ENCODE peak calls at places on chromosomes 12 and 14, in nine cellular contexts. E is esophagus squamous epithelium; H is activated T-cell treated with anti-CD3 and anti-CD28 coated beads, Interleukin-2, amount 50 U/mL, for 48 hours; O is AG04450; K is hippocampal formation; Z is foreskin fibroblast; C is left ventricle myocardium inferior; Q is GOT3; P is KG1. U is an unnamed sample.

GRCh38 chr14:99037777-99038176 is 234.2 kb downstream of the BCL11B start:
- DNase-seq in H (no peak), E (no peak), C (no peak), O (no peak), Q (no peak), Z (no peak), K (no peak), P (no peak), U (no peak)

GRCh38 chr12:93292731-93293566 is 84.8 kb upstream of the NUDT4 start:
- DNase-seq in C (no peak), Q (no peak), H (no peak), Z (no peak), P (no peak), K (no peak), E (no peak), O (no peak), U (no peak)

GRCh38 chr14:44699391-44699790 is 192.3 kb upstream of the FSCB start:
- DNase-seq in C (no peak), Z (no peak), Q (no peak), E (no peak), K (no peak), P (no peak), O (no peak), H (no peak), U (no peak)

GRCh38 chr12:112575559-112576067 is 156.9 kb downstream of the PTPN11 start:
- DNase-seq in K (no peak), Z (no peak), H (no peak), Q (no peak), C (no peak), O (no peak), E (no peak), P (no peak), U (no peak)

GRCh38 chr12:18320036-18320617 is 58.8 kb downstream of the PIK3C2G start:
- DNase-seq in C (no peak), K (no peak), E (no peak), Z (peak; percentile 84), P (no peak), Q (no peak), O (peak; percentile 59), H (no peak), U (peak; percentile 30)

GRCh38 chr12:81095470-81096232 is 17.8 kb downstream of the ACSS3 start:
- DNase-seq in O (no peak), Q (no peak), H (no peak), K (no peak), Z (peak; percentile 40), E (no peak), P (no peak), C (no peak), U (no peak)

GRCh38 chr12:29634057-29634456 is 136.6 kb upstream of the OVCH1 start:
- DNase-seq in H (no peak), Q (no peak), K (no peak), E (no peak), P (no peak), C (no peak), O (no peak), Z (peak; percentile 47), U (no peak)

GRCh38 chr12:122528992-122529391 is 1.9 kb downstream of the KNTC1 start:
- DNase-seq in O (no peak), K (no peak), C (no peak), H (no peak), E (no peak), Q (no peak), P (no peak), Z (no peak), U (no peak)

GRCh38 chr12:24937553-24938244 is 11.2 kb downstream of the BCAT1 start:
- DNase-seq in Q (no peak), O (no peak), K (no peak), Z (peak; percentile 49), P (no peak), H (no peak), E (no peak), C (no peak), U (no peak)

GRCh38 chr12:127214196-127214595 is 1052.8 kb upstream of the TMEM132C start:
- DNase-seq in Q (no peak), E (no peak), O (no peak), Z (no peak), K (no peak), C (no peak), P (no peak), H (no peak), U (no peak)

GRCh38 chr14:92507174-92507768 is 6.3 kb upstream of the RIN3 start:
- DNase-seq in C (no peak), K (no peak), P (no peak), E (no peak), Q (no peak), O (no peak), H (no peak), Z (no peak), U (no peak)

GRCh38 chr12:48414046-48414445 is 58.3 kb upstream of the ANP32D start:
- DNase-seq in O (no peak), E (no peak), P (no peak), C (no peak), Q (no peak), H (no peak), Z (no peak), K (peak; percentile 13), U (no peak)

GRCh38 chr12:65536876-65537661 is 258.6 kb downstream of the MSRB3 start:
- DNase-seq in P (no peak), Q (peak; percentile 12), Z (peak; percentile 98), E (no peak), H (no peak), O (peak; percentile 99), K (no peak), C (no peak), U (peak; percentile 99)

GRCh38 chr12:114369088-114369487 is 36.9 kb downstream of the TBX5 start:
- DNase-seq in P (no peak), E (no peak), O (no peak), K (no peak), H (no peak), Q (no peak), C (no peak), Z (peak; percentile 59), U (no peak)